ENCODE peak calls at places on chromosomes 1 and 21, in ten cellular contexts. S is spleen, B is sigmoid colon, D is K562, Y is breast epithelium, R is HCT116, A is esophagus muscularis mucosa, P is GM23338, F is transverse colon, G is suprapubic skin. V is an unnamed sample.

GRCh38 chr1:24526940-24527542 is 24.4 kb downstream of the RCAN3 start:
- DNase-seq in S (no peak), B (no peak), D (peak; percentile 46), Y (no peak), R (peak; percentile 16), A (no peak), P (peak; percentile 72), F (no peak), G (no peak), V (no peak)

GRCh38 chr21:28538987-28539622 is 453.6 kb downstream of the LTN1 start:
- DNase-seq in S (no peak), B (no peak), D (no peak), Y (no peak), R (no peak), A (no peak), P (no peak), F (no peak), G (no peak), V (no peak)

GRCh38 chr21:41481191-41481590 is 26.8 kb downstream of the TMPRSS2 start:
- DNase-seq in S (no peak), B (no peak), D (no peak), Y (no peak), R (no peak), A (no peak), P (no peak), F (no peak), G (no peak), V (no peak)

GRCh38 chr1:202143011-202143767 is 1.3 kb downstream of the ARL8A start:
- DNase-seq in S (peak; percentile 90), B (peak; percentile 77), D (peak; percentile 52), Y (no peak), R (no peak), A (no peak), P (no peak), F (peak; percentile 34), G (no peak), V (peak; percentile 67)

GRCh38 chr1:19438552-19439196 is 46.7 kb downstream of the CAPZB start:
- DNase-seq in S (no peak), B (peak; percentile 73), D (no peak), Y (no peak), R (no peak), A (no peak), P (no peak), F (no peak), G (no peak), V (peak; percentile 52)

GRCh38 chr1:29524285-29525065 is 288.2 kb downstream of the PTPRU start:
- DNase-seq in S (peak; percentile 65), B (peak; percentile 38), D (no peak), Y (peak; percentile 43), R (no peak), A (no peak), P (no peak), F (no peak), G (peak; percentile 27), V (peak; percentile 19)

GRCh38 chr1:202708456-202709275 is 1.6 kb downstream of the SYT2 start:
- DNase-seq in S (peak; percentile 59), B (peak; percentile 42), D (no peak), Y (no peak), R (no peak), A (no peak), P (no peak), F (no peak), G (peak; percentile 41), V (peak; percentile 25)

GRCh38 chr1:26745191-26745590 is 42.6 kb upstream of the PIGV start:
- DNase-seq in S (no peak), B (no peak), D (no peak), Y (no peak), R (no peak), A (no peak), P (no peak), F (no peak), G (no peak), V (no peak)

GRCh38 chr21:45048968-45049367 is 25.4 kb upstream of the ADARB1 start:
- DNase-seq in S (no peak), B (no peak), D (no peak), Y (no peak), R (no peak), A (no peak), P (no peak), F (no peak), G (no peak), V (peak; percentile 10)

GRCh38 chr1:236507022-236507700 is 16.6 kb upstream of the LGALS8 start:
- DNase-seq in S (no peak), B (no peak), D (no peak), Y (no peak), R (no peak), A (no peak), P (no peak), F (no peak), G (no peak), V (no peak)

GRCh38 chr1:8329858-8330257 is 11.9 kb downstream of the SLC45A1 start:
- DNase-seq in S (no peak), B (no peak), D (no peak), Y (no peak), R (no peak), A (no peak), P (no peak), F (no peak), G (no peak), V (no peak)

GRCh38 chr1:73674945-73675561 is 522.9 kb downstream of the LRRIQ3 start:
- DNase-seq in S (no peak), B (no peak), D (no peak), Y (no peak), R (no peak), A (no peak), P (peak; percentile 60), F (no peak), G (no peak), V (no peak)

GRCh38 chr1:149966405-149966804 is 29.7 kb upstream of the MTMR11 start:
- DNase-seq in S (no peak), B (no peak), D (no peak), Y (no peak), R (no peak), A (no peak), P (no peak), F (no peak), G (no peak), V (no peak)
- TF ChIP-seq POLR2AphosphoS5 in S (no peak), B (no peak), D (no peak), Y (no peak), R (no peak), A (no peak), P (no peak), F (no peak), G (no peak), V (no peak)

DNA sequence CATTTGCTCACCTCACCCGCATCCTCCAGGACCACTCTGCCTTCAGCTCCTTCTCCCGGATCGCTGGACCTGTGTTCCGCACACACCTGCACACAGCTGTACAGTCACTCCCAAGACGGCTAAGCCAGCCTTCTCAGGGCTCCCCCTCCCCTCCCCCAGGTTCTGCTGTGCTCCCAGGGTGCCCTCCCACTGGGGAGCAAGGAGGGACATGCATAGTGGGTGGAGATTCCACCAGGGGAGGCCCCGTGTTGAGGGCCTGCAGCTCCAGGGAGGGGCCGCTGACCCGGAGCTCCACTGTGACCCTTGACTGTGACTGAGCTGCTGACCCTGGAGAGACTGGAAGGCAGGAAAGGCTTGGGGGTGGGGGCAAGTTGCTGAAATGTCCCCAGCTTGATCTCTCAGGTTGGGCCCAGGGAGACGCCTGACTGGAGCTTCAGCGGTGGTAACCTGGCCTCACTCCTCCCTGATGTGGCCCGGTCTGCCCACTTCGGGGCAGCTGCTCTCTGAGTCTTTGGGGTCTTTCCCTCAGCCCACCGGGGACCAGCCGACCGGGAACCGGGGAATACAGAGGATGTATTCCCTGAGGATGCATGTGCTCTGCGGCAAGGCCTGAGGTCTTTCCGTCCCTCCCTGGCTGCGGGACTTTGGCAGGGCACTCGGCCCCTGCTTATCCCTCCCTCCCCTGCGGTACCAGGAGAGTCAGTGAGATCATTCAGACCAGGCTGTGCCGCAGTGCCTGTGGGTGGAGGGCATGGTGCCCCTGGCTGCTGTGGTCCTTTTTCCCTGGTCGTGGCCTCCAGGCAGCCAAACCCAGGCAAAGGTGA is 28.6 kb upstream of the PLCH2 start:
- DNase-seq in S (no peak), B (no peak), D (no peak), Y (no peak), R (no peak), A (no peak), P (no peak), F (no peak), G (no peak), V (no peak)
- H3K27ac ChIP-seq in S (no peak overlapping the region), B (no peak overlapping the region), D (no peak overlapping the region), Y (no peak overlapping the region), R (no peak overlapping the region), A (no peak overlapping the region), P (no peak overlapping the region), F (no peak overlapping the region), G (no peak overlapping the region), V (no peak overlapping the region)

GRCh38 chr1:22376546-22376945 is 75.1 kb upstream of the ZBTB40 start:
- DNase-seq in S (no peak), B (no peak), D (no peak), Y (no peak), R (no peak), A (no peak), P (peak; percentile 60), F (no peak), G (no peak), V (no peak)

GRCh38 chr1:22379566-22379965 is 72.1 kb upstream of the ZBTB40 start:
- DNase-seq in S (no peak), B (no peak), D (no peak), Y (no peak), R (no peak), A (no peak), P (no peak), F (no peak), G (no peak), V (no peak)

GRCh38 chr1:22376001-22376400 is 75.7 kb upstream of the ZBTB40 start:
- DNase-seq in S (no peak), B (no peak), D (no peak), Y (no peak), R (no peak), A (no peak), P (no peak), F (no peak), G (no peak), V (no peak)

GRCh38 chr1:22375601-22376000 is 76.0 kb upstream of the ZBTB40 start:
- DNase-seq in S (no peak), B (no peak), D (no peak), Y (no peak), R (no peak), A (no peak), P (no peak), F (peak; percentile 10), G (no peak), V (no peak)

DNA sequence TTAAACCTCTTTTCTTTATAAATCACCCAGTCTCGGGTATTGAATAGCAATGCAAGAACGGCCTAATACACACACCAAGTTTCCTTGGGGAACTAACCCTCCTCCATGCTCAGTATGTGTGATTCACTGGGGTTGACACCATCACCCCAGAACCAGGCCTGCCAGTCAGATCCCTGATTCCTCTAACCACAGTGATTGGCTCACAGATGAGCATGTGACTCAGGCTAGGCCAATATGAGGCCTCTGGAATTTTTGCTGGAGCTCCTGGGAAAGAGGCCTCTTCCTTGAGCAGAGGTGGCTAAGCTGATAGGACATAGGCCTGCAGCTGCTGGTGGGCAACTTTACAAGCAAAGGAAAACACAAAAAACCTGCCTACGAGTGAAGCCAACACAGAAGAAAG is 74.7 kb upstream of the ZBTB40 start:
- DNase-seq in S (no peak), B (no peak), D (no peak), Y (no peak), R (no peak), A (no peak), P (no peak), F (no peak), G (no peak), V (no peak)
- H3K36me3 ChIP-seq in S (no peaks in the 10 kb centered on the region), B (no peaks in the 10 kb centered on the region), D (no peaks in the 10 kb centered on the region), Y (no peaks in the 10 kb centered on the region), R (no peaks in the 10 kb centered on the region), A (no peaks in the 10 kb centered on the region), P (no peaks in the 10 kb centered on the region), F (no peaks in the 10 kb centered on the region), G (no peaks in the 10 kb centered on the region), V (no peaks in the 10 kb centered on the region)

GRCh38 chr1:21914880-21915640 is 22.1 kb downstream of the HSPG2 start:
- DNase-seq in S (no peak), B (no peak), D (peak; percentile 68), Y (no peak), R (no peak), A (no peak), P (no peak), F (peak; percentile 60), G (no peak), V (peak; percentile 87)
- TF ChIP-seq POLR2AphosphoS5 in S (peak; percentile 40), B (peak; percentile 41), D (no peak), Y (no peak), R (no peak), A (no peak), P (no peak), F (no peak), G (no peak), V (no peak)

V was measured in upper lobe of left lung.